ENCODE peak calls at places on chromosomes 3 and 15, in nine cellular contexts. One of them, this sample, is unnamed.

GRCh38 chr15:92624401-92624991 is 31.1 kb downstream of the FAM174B start:
- ATAC-seq in central memory CD8-positive, alpha-beta T cell: no peak
- ATAC-seq in effector memory CD8-positive, alpha-beta T cell: no peak
- ATAC-seq in pancreas: peak
- ATAC-seq in left lung: peak
- ATAC-seq in CD8-positive, alpha-beta T cell: no peak
- ATAC-seq in left colon: peak
- ATAC-seq in activated T-cell treated with anti-CD3 and anti-CD28 coated beads, Interleukin-2, amount 50 U/mL, for 4 hours: no peak
- ATAC-seq in right cardiac atrium: peak
- ATAC-seq in this sample: no peak

GRCh38 chr3:78101363-78101762 is 1061.5 kb downstream of the ROBO2 start:
- ATAC-seq in central memory CD8-positive, alpha-beta T cell: no peak
- ATAC-seq in effector memory CD8-positive, alpha-beta T cell: no peak
- ATAC-seq in pancreas: no peak
- ATAC-seq in left lung: no peak
- ATAC-seq in CD8-positive, alpha-beta T cell: no peak
- ATAC-seq in left colon: no peak
- ATAC-seq in activated T-cell treated with anti-CD3 and anti-CD28 coated beads, Interleukin-2, amount 50 U/mL, for 4 hours: no peak
- ATAC-seq in right cardiac atrium: no peak
- ATAC-seq in this sample: no peak

GRCh38 chr3:162295323-162295983 is 798.8 kb downstream of the OTOL1 start:
- ATAC-seq in central memory CD8-positive, alpha-beta T cell: no peak
- ATAC-seq in effector memory CD8-positive, alpha-beta T cell: no peak
- ATAC-seq in pancreas: no peak
- ATAC-seq in left lung: peak
- ATAC-seq in CD8-positive, alpha-beta T cell: no peak
- ATAC-seq in left colon: no peak
- ATAC-seq in activated T-cell treated with anti-CD3 and anti-CD28 coated beads, Interleukin-2, amount 50 U/mL, for 4 hours: no peak
- ATAC-seq in right cardiac atrium: no peak
- ATAC-seq in this sample: no peak

GRCh38 chr15:74461847-74462511 is 1.0 kb upstream of the UBL7 start:
- ATAC-seq in central memory CD8-positive, alpha-beta T cell: no peak
- ATAC-seq in effector memory CD8-positive, alpha-beta T cell: no peak
- ATAC-seq in pancreas: no peak
- ATAC-seq in left lung: no peak
- ATAC-seq in CD8-positive, alpha-beta T cell: no peak
- ATAC-seq in left colon: no peak
- ATAC-seq in activated T-cell treated with anti-CD3 and anti-CD28 coated beads, Interleukin-2, amount 50 U/mL, for 4 hours: no peak
- ATAC-seq in right cardiac atrium: no peak
- ATAC-seq in this sample: no peak

GRCh38 chr3:42988566-42988965 is 9.5 kb downstream of the GASK1A start:
- ATAC-seq in central memory CD8-positive, alpha-beta T cell: no peak
- ATAC-seq in effector memory CD8-positive, alpha-beta T cell: no peak
- ATAC-seq in pancreas: no peak
- ATAC-seq in left lung: no peak
- ATAC-seq in CD8-positive, alpha-beta T cell: no peak
- ATAC-seq in left colon: no peak
- ATAC-seq in activated T-cell treated with anti-CD3 and anti-CD28 coated beads, Interleukin-2, amount 50 U/mL, for 4 hours: no peak
- ATAC-seq in right cardiac atrium: no peak
- ATAC-seq in this sample: no peak

GRCh38 chr3:76566211-76566534 is 473.7 kb upstream of the ROBO2 start:
- ATAC-seq in central memory CD8-positive, alpha-beta T cell: no peak
- ATAC-seq in effector memory CD8-positive, alpha-beta T cell: no peak
- ATAC-seq in pancreas: no peak
- ATAC-seq in left lung: peak
- ATAC-seq in CD8-positive, alpha-beta T cell: no peak
- ATAC-seq in left colon: no peak
- ATAC-seq in activated T-cell treated with anti-CD3 and anti-CD28 coated beads, Interleukin-2, amount 50 U/mL, for 4 hours: no peak
- ATAC-seq in right cardiac atrium: no peak
- ATAC-seq in this sample: no peak

GRCh38 chr3:36380171-36381031 is at the start of gene STAC:
- ATAC-seq in central memory CD8-positive, alpha-beta T cell: no peak
- ATAC-seq in effector memory CD8-positive, alpha-beta T cell: no peak
- ATAC-seq in pancreas: peak
- ATAC-seq in left lung: peak
- ATAC-seq in CD8-positive, alpha-beta T cell: no peak
- ATAC-seq in left colon: peak
- ATAC-seq in activated T-cell treated with anti-CD3 and anti-CD28 coated beads, Interleukin-2, amount 50 U/mL, for 4 hours: peak
- ATAC-seq in right cardiac atrium: peak
- ATAC-seq in this sample: peak

GRCh38 chr3:43366466-43366865 is 80.1 kb downstream of the SNRK start:
- ATAC-seq in central memory CD8-positive, alpha-beta T cell: no peak
- ATAC-seq in effector memory CD8-positive, alpha-beta T cell: no peak
- ATAC-seq in pancreas: no peak
- ATAC-seq in left lung: no peak
- ATAC-seq in CD8-positive, alpha-beta T cell: no peak
- ATAC-seq in left colon: no peak
- ATAC-seq in activated T-cell treated with anti-CD3 and anti-CD28 coated beads, Interleukin-2, amount 50 U/mL, for 4 hours: no peak
- ATAC-seq in right cardiac atrium: peak
- ATAC-seq in this sample: no peak

GRCh38 chr3:71530903-71531535 is 52.5 kb downstream of the FOXP1 start:
- ATAC-seq in central memory CD8-positive, alpha-beta T cell: no peak
- ATAC-seq in effector memory CD8-positive, alpha-beta T cell: no peak
- ATAC-seq in pancreas: no peak
- ATAC-seq in left lung: no peak
- ATAC-seq in CD8-positive, alpha-beta T cell: no peak
- ATAC-seq in left colon: peak
- ATAC-seq in activated T-cell treated with anti-CD3 and anti-CD28 coated beads, Interleukin-2, amount 50 U/mL, for 4 hours: no peak
- ATAC-seq in right cardiac atrium: no peak
- ATAC-seq in this sample: no peak

GRCh38 chr3:143855183-143855582 is 6.9 kb upstream of the SLC9A9 start:
- ATAC-seq in central memory CD8-positive, alpha-beta T cell: no peak
- ATAC-seq in effector memory CD8-positive, alpha-beta T cell: peak
- ATAC-seq in pancreas: no peak
- ATAC-seq in left lung: no peak
- ATAC-seq in CD8-positive, alpha-beta T cell: peak
- ATAC-seq in left colon: no peak
- ATAC-seq in activated T-cell treated with anti-CD3 and anti-CD28 coated beads, Interleukin-2, amount 50 U/mL, for 4 hours: no peak
- ATAC-seq in right cardiac atrium: no peak
- ATAC-seq in this sample: no peak

GRCh38 chr3:58471025-58471887 is 20.6 kb upstream of the KCTD6 start:
- ATAC-seq in central memory CD8-positive, alpha-beta T cell: peak
- ATAC-seq in effector memory CD8-positive, alpha-beta T cell: peak
- ATAC-seq in pancreas: peak
- ATAC-seq in left lung: peak
- ATAC-seq in CD8-positive, alpha-beta T cell: peak
- ATAC-seq in left colon: peak
- ATAC-seq in activated T-cell treated with anti-CD3 and anti-CD28 coated beads, Interleukin-2, amount 50 U/mL, for 4 hours: peak
- ATAC-seq in right cardiac atrium: peak
- ATAC-seq in this sample: peak

GRCh38 chr3:172046268-172046915 is 7.0 kb downstream of the FNDC3B start:
- ATAC-seq in central memory CD8-positive, alpha-beta T cell: no peak
- ATAC-seq in effector memory CD8-positive, alpha-beta T cell: peak
- ATAC-seq in pancreas: no peak
- ATAC-seq in left lung: no peak
- ATAC-seq in CD8-positive, alpha-beta T cell: no peak
- ATAC-seq in left colon: no peak
- ATAC-seq in activated T-cell treated with anti-CD3 and anti-CD28 coated beads, Interleukin-2, amount 50 U/mL, for 4 hours: peak
- ATAC-seq in right cardiac atrium: no peak
- ATAC-seq in this sample: no peak

GRCh38 chr3:182697345-182697919 is 95.9 kb upstream of the ATP11B start:
- ATAC-seq in central memory CD8-positive, alpha-beta T cell: no peak
- ATAC-seq in effector memory CD8-positive, alpha-beta T cell: no peak
- ATAC-seq in pancreas: no peak
- ATAC-seq in left lung: no peak
- ATAC-seq in CD8-positive, alpha-beta T cell: no peak
- ATAC-seq in left colon: peak
- ATAC-seq in activated T-cell treated with anti-CD3 and anti-CD28 coated beads, Interleukin-2, amount 50 U/mL, for 4 hours: no peak
- ATAC-seq in right cardiac atrium: no peak
- ATAC-seq in this sample: no peak

GRCh38 chr3:184626942-184627341 is 65.4 kb downstream of the EPHB3 start:
- ATAC-seq in central memory CD8-positive, alpha-beta T cell: no peak
- ATAC-seq in effector memory CD8-positive, alpha-beta T cell: no peak
- ATAC-seq in pancreas: no peak
- ATAC-seq in left lung: no peak
- ATAC-seq in CD8-positive, alpha-beta T cell: no peak
- ATAC-seq in left colon: no peak
- ATAC-seq in activated T-cell treated with anti-CD3 and anti-CD28 coated beads, Interleukin-2, amount 50 U/mL, for 4 hours: no peak
- ATAC-seq in right cardiac atrium: peak
- ATAC-seq in this sample: no peak

GRCh38 chr3:81277853-81278252 is 483.6 kb downstream of the GBE1 start:
- ATAC-seq in central memory CD8-positive, alpha-beta T cell: no peak
- ATAC-seq in effector memory CD8-positive, alpha-beta T cell: no peak
- ATAC-seq in pancreas: no peak
- ATAC-seq in left lung: no peak
- ATAC-seq in CD8-positive, alpha-beta T cell: no peak
- ATAC-seq in left colon: no peak
- ATAC-seq in activated T-cell treated with anti-CD3 and anti-CD28 coated beads, Interleukin-2, amount 50 U/mL, for 4 hours: no peak
- ATAC-seq in right cardiac atrium: no peak
- ATAC-seq in this sample: no peak

GRCh38 chr3:68447885-68448284 is 484.5 kb downstream of the TAFA4 start:
- ATAC-seq in central memory CD8-positive, alpha-beta T cell: no peak
- ATAC-seq in effector memory CD8-positive, alpha-beta T cell: no peak
- ATAC-seq in pancreas: no peak
- ATAC-seq in left lung: no peak
- ATAC-seq in CD8-positive, alpha-beta T cell: no peak
- ATAC-seq in left colon: no peak
- ATAC-seq in activated T-cell treated with anti-CD3 and anti-CD28 coated beads, Interleukin-2, amount 50 U/mL, for 4 hours: no peak
- ATAC-seq in right cardiac atrium: no peak
- ATAC-seq in this sample: no peak

GRCh38 chr15:32861741-32862140 is 143.9 kb downstream of the GREM1 start:
- ATAC-seq in central memory CD8-positive, alpha-beta T cell: no peak
- ATAC-seq in effector memory CD8-positive, alpha-beta T cell: no peak
- ATAC-seq in pancreas: peak
- ATAC-seq in left lung: peak
- ATAC-seq in CD8-positive, alpha-beta T cell: no peak
- ATAC-seq in left colon: no peak
- ATAC-seq in activated T-cell treated with anti-CD3 and anti-CD28 coated beads, Interleukin-2, amount 50 U/mL, for 4 hours: no peak
- ATAC-seq in right cardiac atrium: no peak
- ATAC-seq in this sample: no peak

GRCh38 chr3:73451276-73451973 is 173.3 kb downstream of the PDZRN3 start:
- ATAC-seq in central memory CD8-positive, alpha-beta T cell: no peak
- ATAC-seq in effector memory CD8-positive, alpha-beta T cell: no peak
- ATAC-seq in pancreas: peak
- ATAC-seq in left lung: no peak
- ATAC-seq in CD8-positive, alpha-beta T cell: no peak
- ATAC-seq in left colon: peak
- ATAC-seq in activated T-cell treated with anti-CD3 and anti-CD28 coated beads, Interleukin-2, amount 50 U/mL, for 4 hours: no peak
- ATAC-seq in right cardiac atrium: no peak
- ATAC-seq in this sample: no peak

GRCh38 chr3:130699765-130700164 is 46.9 kb downstream of the PIK3R4 start:
- ATAC-seq in central memory CD8-positive, alpha-beta T cell: no peak
- ATAC-seq in effector memory CD8-positive, alpha-beta T cell: peak
- ATAC-seq in pancreas: peak
- ATAC-seq in left lung: peak
- ATAC-seq in CD8-positive, alpha-beta T cell: no peak
- ATAC-seq in left colon: peak
- ATAC-seq in activated T-cell treated with anti-CD3 and anti-CD28 coated beads, Interleukin-2, amount 50 U/mL, for 4 hours: no peak
- ATAC-seq in right cardiac atrium: no peak
- ATAC-seq in this sample: peak

GRCh38 chr15:77012868-77013267 is 17.9 kb downstream of the PSTPIP1 start:
- ATAC-seq in central memory CD8-positive, alpha-beta T cell: peak
- ATAC-seq in effector memory CD8-positive, alpha-beta T cell: peak
- ATAC-seq in pancreas: no peak
- ATAC-seq in left lung: no peak
- ATAC-seq in CD8-positive, alpha-beta T cell: peak
- ATAC-seq in left colon: no peak
- ATAC-seq in activated T-cell treated with anti-CD3 and anti-CD28 coated beads, Interleukin-2, amount 50 U/mL, for 4 hours: peak
- ATAC-seq in right cardiac atrium: no peak
- ATAC-seq in this sample: no peak

GRCh38 chr15:52124270-52124878 is 11.8 kb upstream of the BCL2L10 start:
- ATAC-seq in central memory CD8-positive, alpha-beta T cell: no peak
- ATAC-seq in effector memory CD8-positive, alpha-beta T cell: no peak
- ATAC-seq in pancreas: peak
- ATAC-seq in left lung: no peak
- ATAC-seq in CD8-positive, alpha-beta T cell: no peak
- ATAC-seq in left colon: peak
- ATAC-seq in activated T-cell treated with anti-CD3 and anti-CD28 coated beads, Interleukin-2, amount 50 U/mL, for 4 hours: no peak
- ATAC-seq in right cardiac atrium: no peak
- ATAC-seq in this sample: peak

This sample was measured in esophagus mucosa.